ENCODE peak calls at places on chromosomes 11 and 22, in seven cellular contexts. One of them, this sample, is unnamed.

GRCh38 chr22:44245867-44246266 is 65.1 kb downstream of the PARVG start:
- DNase-seq in nephron progenitor cell: no peak
- DNase-seq in Peyer's patch: no peak
- DNase-seq in NCI-H146: no peak
- DNase-seq in stimulated activated CD8-positive, alpha-beta memory T cell treated with anti-CD3 and anti-CD28 coated beads, Interleukin-7, amount 100 ng/mL, for 1 hour: no peak
- DNase-seq in stimulated activated CD4-positive, alpha-beta T cell treated with anti-CD3 and anti-CD28 coated beads, Interleukin-1b, Interleukin-23, amount 100 ng/mL, for 24 hours: no peak
- DNase-seq in iPS DF 19.7: no peak
- DNase-seq in this sample: no peak

GRCh38 chr22:42389137-42389536 is 43.1 kb downstream of the NFAM1 start:
- DNase-seq in Peyer's patch: no peak
- DNase-seq in iPS DF 19.7: no peak
- DNase-seq in stimulated activated CD8-positive, alpha-beta memory T cell treated with anti-CD3 and anti-CD28 coated beads, Interleukin-7, amount 100 ng/mL, for 1 hour: no peak
- DNase-seq in nephron progenitor cell: no peak
- DNase-seq in NCI-H146: peak
- DNase-seq in stimulated activated CD4-positive, alpha-beta T cell treated with anti-CD3 and anti-CD28 coated beads, Interleukin-1b, Interleukin-23, amount 100 ng/mL, for 24 hours: no peak
- DNase-seq in this sample: no peak

GRCh38 chr11:35980646-35981402 is 37.0 kb downstream of the LDLRAD3 start:
- DNase-seq in nephron progenitor cell: no peak
- DNase-seq in stimulated activated CD8-positive, alpha-beta memory T cell treated with anti-CD3 and anti-CD28 coated beads, Interleukin-7, amount 100 ng/mL, for 1 hour: no peak
- DNase-seq in stimulated activated CD4-positive, alpha-beta T cell treated with anti-CD3 and anti-CD28 coated beads, Interleukin-1b, Interleukin-23, amount 100 ng/mL, for 24 hours: no peak
- DNase-seq in NCI-H146: no peak
- DNase-seq in iPS DF 19.7: no peak
- DNase-seq in Peyer's patch: no peak
- DNase-seq in this sample: no peak

GRCh38 chr11:16154715-16155396 is 201.5 kb downstream of the SOX6 start:
- DNase-seq in stimulated activated CD4-positive, alpha-beta T cell treated with anti-CD3 and anti-CD28 coated beads, Interleukin-1b, Interleukin-23, amount 100 ng/mL, for 24 hours: no peak
- DNase-seq in stimulated activated CD8-positive, alpha-beta memory T cell treated with anti-CD3 and anti-CD28 coated beads, Interleukin-7, amount 100 ng/mL, for 1 hour: no peak
- DNase-seq in Peyer's patch: no peak
- DNase-seq in iPS DF 19.7: no peak
- DNase-seq in nephron progenitor cell: no peak
- DNase-seq in NCI-H146: no peak
- DNase-seq in this sample: no peak

GRCh38 chr22:39144101-39144815 is 8.2 kb downstream of the CBX7 start:
- DNase-seq in stimulated activated CD4-positive, alpha-beta T cell treated with anti-CD3 and anti-CD28 coated beads, Interleukin-1b, Interleukin-23, amount 100 ng/mL, for 24 hours: no peak
- DNase-seq in iPS DF 19.7: no peak
- DNase-seq in Peyer's patch: no peak
- DNase-seq in stimulated activated CD8-positive, alpha-beta memory T cell treated with anti-CD3 and anti-CD28 coated beads, Interleukin-7, amount 100 ng/mL, for 1 hour: no peak
- DNase-seq in NCI-H146: peak
- DNase-seq in nephron progenitor cell: no peak
- DNase-seq in this sample: no peak

GRCh38 chr11:65870706-65871681 is 1.6 kb downstream of the EFEMP2 start:
- DNase-seq in nephron progenitor cell: peak
- DNase-seq in stimulated activated CD8-positive, alpha-beta memory T cell treated with anti-CD3 and anti-CD28 coated beads, Interleukin-7, amount 100 ng/mL, for 1 hour: no peak
- DNase-seq in Peyer's patch: peak
- DNase-seq in stimulated activated CD4-positive, alpha-beta T cell treated with anti-CD3 and anti-CD28 coated beads, Interleukin-1b, Interleukin-23, amount 100 ng/mL, for 24 hours: no peak
- DNase-seq in iPS DF 19.7: no peak
- DNase-seq in NCI-H146: peak
- DNase-seq in this sample: no peak

GRCh38 chr11:2357246-2357645 is 19.9 kb upstream of the CD81 start:
- DNase-seq in NCI-H146: no peak
- DNase-seq in stimulated activated CD4-positive, alpha-beta T cell treated with anti-CD3 and anti-CD28 coated beads, Interleukin-1b, Interleukin-23, amount 100 ng/mL, for 24 hours: no peak
- DNase-seq in iPS DF 19.7: no peak
- DNase-seq in Peyer's patch: no peak
- DNase-seq in nephron progenitor cell: no peak
- DNase-seq in stimulated activated CD8-positive, alpha-beta memory T cell treated with anti-CD3 and anti-CD28 coated beads, Interleukin-7, amount 100 ng/mL, for 1 hour: no peak
- DNase-seq in this sample: no peak

GRCh38 chr11:12210200-12210599 is 99.8 kb downstream of the MICAL2 start:
- DNase-seq in stimulated activated CD4-positive, alpha-beta T cell treated with anti-CD3 and anti-CD28 coated beads, Interleukin-1b, Interleukin-23, amount 100 ng/mL, for 24 hours: no peak
- DNase-seq in stimulated activated CD8-positive, alpha-beta memory T cell treated with anti-CD3 and anti-CD28 coated beads, Interleukin-7, amount 100 ng/mL, for 1 hour: no peak
- DNase-seq in Peyer's patch: no peak
- DNase-seq in iPS DF 19.7: no peak
- DNase-seq in NCI-H146: no peak
- DNase-seq in nephron progenitor cell: no peak
- DNase-seq in this sample: no peak

GRCh38 chr11:134559617-134559992 is 147.6 kb upstream of the B3GAT1 start:
- DNase-seq in stimulated activated CD8-positive, alpha-beta memory T cell treated with anti-CD3 and anti-CD28 coated beads, Interleukin-7, amount 100 ng/mL, for 1 hour: no peak
- DNase-seq in NCI-H146: no peak
- DNase-seq in nephron progenitor cell: no peak
- DNase-seq in iPS DF 19.7: no peak
- DNase-seq in stimulated activated CD4-positive, alpha-beta T cell treated with anti-CD3 and anti-CD28 coated beads, Interleukin-1b, Interleukin-23, amount 100 ng/mL, for 24 hours: no peak
- DNase-seq in Peyer's patch: no peak
- DNase-seq in this sample: no peak

GRCh38 chr11:105719073-105719846 is 109.4 kb downstream of the GRIA4 start:
- DNase-seq in stimulated activated CD8-positive, alpha-beta memory T cell treated with anti-CD3 and anti-CD28 coated beads, Interleukin-7, amount 100 ng/mL, for 1 hour: no peak
- DNase-seq in iPS DF 19.7: no peak
- DNase-seq in stimulated activated CD4-positive, alpha-beta T cell treated with anti-CD3 and anti-CD28 coated beads, Interleukin-1b, Interleukin-23, amount 100 ng/mL, for 24 hours: no peak
- DNase-seq in NCI-H146: peak
- DNase-seq in nephron progenitor cell: no peak
- DNase-seq in Peyer's patch: no peak
- DNase-seq in this sample: no peak

GRCh38 chr11:36296925-36297604 is 977 bp downstream of the PRR5L start:
- DNase-seq in iPS DF 19.7: no peak
- DNase-seq in Peyer's patch: no peak
- DNase-seq in stimulated activated CD8-positive, alpha-beta memory T cell treated with anti-CD3 and anti-CD28 coated beads, Interleukin-7, amount 100 ng/mL, for 1 hour: no peak
- DNase-seq in NCI-H146: no peak
- DNase-seq in stimulated activated CD4-positive, alpha-beta T cell treated with anti-CD3 and anti-CD28 coated beads, Interleukin-1b, Interleukin-23, amount 100 ng/mL, for 24 hours: no peak
- DNase-seq in nephron progenitor cell: no peak
- DNase-seq in this sample: no peak

GRCh38 chr11:123511037-123511870 is 81.2 kb downstream of the GRAMD1B start:
- DNase-seq in nephron progenitor cell: peak
- DNase-seq in Peyer's patch: peak
- DNase-seq in stimulated activated CD8-positive, alpha-beta memory T cell treated with anti-CD3 and anti-CD28 coated beads, Interleukin-7, amount 100 ng/mL, for 1 hour: no peak
- DNase-seq in NCI-H146: peak
- DNase-seq in stimulated activated CD4-positive, alpha-beta T cell treated with anti-CD3 and anti-CD28 coated beads, Interleukin-1b, Interleukin-23, amount 100 ng/mL, for 24 hours: peak
- DNase-seq in iPS DF 19.7: peak
- DNase-seq in this sample: peak

GRCh38 chr11:128501576-128502549 is 85.5 kb downstream of the ETS1 start:
- DNase-seq in iPS DF 19.7: no peak
- DNase-seq in nephron progenitor cell: no peak
- DNase-seq in Peyer's patch: no peak
- DNase-seq in NCI-H146: no peak
- DNase-seq in stimulated activated CD8-positive, alpha-beta memory T cell treated with anti-CD3 and anti-CD28 coated beads, Interleukin-7, amount 100 ng/mL, for 1 hour: no peak
- DNase-seq in stimulated activated CD4-positive, alpha-beta T cell treated with anti-CD3 and anti-CD28 coated beads, Interleukin-1b, Interleukin-23, amount 100 ng/mL, for 24 hours: no peak
- DNase-seq in this sample: no peak

GRCh38 chr22:46800102-46800857 is 37.8 kb downstream of the TBC1D22A start:
- DNase-seq in NCI-H146: no peak
- DNase-seq in stimulated activated CD8-positive, alpha-beta memory T cell treated with anti-CD3 and anti-CD28 coated beads, Interleukin-7, amount 100 ng/mL, for 1 hour: no peak
- DNase-seq in stimulated activated CD4-positive, alpha-beta T cell treated with anti-CD3 and anti-CD28 coated beads, Interleukin-1b, Interleukin-23, amount 100 ng/mL, for 24 hours: no peak
- DNase-seq in iPS DF 19.7: no peak
- DNase-seq in Peyer's patch: peak
- DNase-seq in nephron progenitor cell: no peak
- DNase-seq in this sample: no peak

GRCh38 chr22:31230871-31231621 is 18.9 kb downstream of the LIMK2 start:
- DNase-seq in stimulated activated CD4-positive, alpha-beta T cell treated with anti-CD3 and anti-CD28 coated beads, Interleukin-1b, Interleukin-23, amount 100 ng/mL, for 24 hours: no peak
- DNase-seq in stimulated activated CD8-positive, alpha-beta memory T cell treated with anti-CD3 and anti-CD28 coated beads, Interleukin-7, amount 100 ng/mL, for 1 hour: no peak
- DNase-seq in nephron progenitor cell: peak
- DNase-seq in Peyer's patch: no peak
- DNase-seq in iPS DF 19.7: no peak
- DNase-seq in NCI-H146: no peak
- DNase-seq in this sample: no peak

GRCh38 chr11:96045622-96046456 is 121.9 kb upstream of the MTMR2 start:
- DNase-seq in stimulated activated CD8-positive, alpha-beta memory T cell treated with anti-CD3 and anti-CD28 coated beads, Interleukin-7, amount 100 ng/mL, for 1 hour: no peak
- DNase-seq in NCI-H146: peak
- DNase-seq in Peyer's patch: no peak
- DNase-seq in iPS DF 19.7: peak
- DNase-seq in stimulated activated CD4-positive, alpha-beta T cell treated with anti-CD3 and anti-CD28 coated beads, Interleukin-1b, Interleukin-23, amount 100 ng/mL, for 24 hours: no peak
- DNase-seq in nephron progenitor cell: peak
- DNase-seq in this sample: peak

GRCh38 chr22:37462983-37463382 is 23.2 kb downstream of the MFNG start:
- DNase-seq in iPS DF 19.7: no peak
- DNase-seq in NCI-H146: no peak
- DNase-seq in stimulated activated CD4-positive, alpha-beta T cell treated with anti-CD3 and anti-CD28 coated beads, Interleukin-1b, Interleukin-23, amount 100 ng/mL, for 24 hours: no peak
- DNase-seq in stimulated activated CD8-positive, alpha-beta memory T cell treated with anti-CD3 and anti-CD28 coated beads, Interleukin-7, amount 100 ng/mL, for 1 hour: no peak
- DNase-seq in nephron progenitor cell: peak
- DNase-seq in Peyer's patch: no peak
- DNase-seq in this sample: peak

GRCh38 chr11:87179621-87180020 is 141.9 kb downstream of the TMEM135 start:
- DNase-seq in stimulated activated CD8-positive, alpha-beta memory T cell treated with anti-CD3 and anti-CD28 coated beads, Interleukin-7, amount 100 ng/mL, for 1 hour: no peak
- DNase-seq in NCI-H146: no peak
- DNase-seq in Peyer's patch: no peak
- DNase-seq in nephron progenitor cell: no peak
- DNase-seq in stimulated activated CD4-positive, alpha-beta T cell treated with anti-CD3 and anti-CD28 coated beads, Interleukin-1b, Interleukin-23, amount 100 ng/mL, for 24 hours: no peak
- DNase-seq in iPS DF 19.7: no peak
- DNase-seq in this sample: no peak

This sample was measured in NT2/D1.